ENCODE peak calls at places on chromosomes 16 and 17, in eight cellular contexts. One of them, this sample, is unnamed.

GRCh38 chr16:7597677-7598076 is 265.0 kb downstream of the RBFOX1 start:
- DNase-seq in neural progenitor cell: no peak
- DNase-seq in SJCRH30: no peak
- DNase-seq in MG63: no peak
- DNase-seq in transverse colon: no peak
- DNase-seq in small intestine: no peak
- DNase-seq in MM.1S: no peak
- DNase-seq in OCI-LY7: no peak
- DNase-seq in this sample: no peak

GRCh38 chr17:43545383-43545632 is 832 bp downstream of the ETV4 start:
- DNase-seq in OCI-LY7: no peak
- DNase-seq in MG63: no peak
- DNase-seq in neural progenitor cell: no peak
- DNase-seq in MM.1S: no peak
- DNase-seq in small intestine: peak
- DNase-seq in transverse colon: peak
- DNase-seq in SJCRH30: no peak
- DNase-seq in this sample: no peak

GRCh38 chr17:45020354-45021138 is 30.9 kb downstream of the DCAKD start:
- DNase-seq in SJCRH30: no peak
- DNase-seq in transverse colon: peak
- DNase-seq in small intestine: no peak
- DNase-seq in neural progenitor cell: peak
- DNase-seq in OCI-LY7: no peak
- DNase-seq in MM.1S: no peak
- DNase-seq in MG63: no peak
- DNase-seq in this sample: no peak

GRCh38 chr17:5582177-5582885 is 2.0 kb downstream of the NLRP1 start:
- DNase-seq in OCI-LY7: no peak
- DNase-seq in MG63: no peak
- DNase-seq in small intestine: no peak
- DNase-seq in transverse colon: no peak
- DNase-seq in SJCRH30: no peak
- DNase-seq in neural progenitor cell: no peak
- DNase-seq in MM.1S: no peak
- DNase-seq in this sample: no peak

GRCh38 chr16:10558746-10559641 is 21.4 kb downstream of the EMP2 start:
- DNase-seq in MM.1S: no peak
- DNase-seq in MG63: peak
- DNase-seq in small intestine: no peak
- DNase-seq in SJCRH30: peak
- DNase-seq in OCI-LY7: no peak
- DNase-seq in transverse colon: peak
- DNase-seq in neural progenitor cell: no peak
- DNase-seq in this sample: peak

GRCh38 chr17:49646391-49647255 is 31.3 kb downstream of the SPOP start:
- DNase-seq in MM.1S: peak
- DNase-seq in neural progenitor cell: no peak
- DNase-seq in SJCRH30: peak
- DNase-seq in transverse colon: peak
- DNase-seq in OCI-LY7: no peak
- DNase-seq in small intestine: peak
- DNase-seq in MG63: peak
- DNase-seq in this sample: no peak

GRCh38 chr16:17245727-17246576 is 224.8 kb downstream of the XYLT1 start:
- DNase-seq in MG63: no peak
- DNase-seq in small intestine: no peak
- DNase-seq in MM.1S: no peak
- DNase-seq in OCI-LY7: no peak
- DNase-seq in SJCRH30: no peak
- DNase-seq in transverse colon: no peak
- DNase-seq in neural progenitor cell: peak
- DNase-seq in this sample: no peak

GRCh38 chr17:32956240-32956970 is 28.5 kb downstream of the TMEM98 start:
- DNase-seq in SJCRH30: no peak
- DNase-seq in small intestine: no peak
- DNase-seq in MG63: no peak
- DNase-seq in OCI-LY7: no peak
- DNase-seq in transverse colon: no peak
- DNase-seq in neural progenitor cell: no peak
- DNase-seq in MM.1S: no peak
- DNase-seq in this sample: no peak

GRCh38 chr16:69937465-69937951 is 13.6 kb upstream of the CLEC18A start:
- DNase-seq in MG63: no peak
- DNase-seq in OCI-LY7: no peak
- DNase-seq in neural progenitor cell: peak
- DNase-seq in SJCRH30: no peak
- DNase-seq in small intestine: no peak
- DNase-seq in transverse colon: no peak
- DNase-seq in MM.1S: no peak
- DNase-seq in this sample: peak

GRCh38 chr17:35051579-35052239 is 11.8 kb downstream of the RFFL start:
- DNase-seq in MM.1S: peak
- DNase-seq in MG63: no peak
- DNase-seq in OCI-LY7: no peak
- DNase-seq in neural progenitor cell: no peak
- DNase-seq in small intestine: peak
- DNase-seq in SJCRH30: no peak
- DNase-seq in transverse colon: no peak
- DNase-seq in this sample: no peak

GRCh38 chr17:79811036-79811887 is 14.4 kb upstream of the CBX8 start:
- DNase-seq in MM.1S: no peak
- DNase-seq in SJCRH30: no peak
- DNase-seq in transverse colon: no peak
- DNase-seq in neural progenitor cell: peak
- DNase-seq in MG63: peak
- DNase-seq in small intestine: no peak
- DNase-seq in OCI-LY7: peak
- DNase-seq in this sample: no peak

GRCh38 chr16:77422196-77422784 is 12.5 kb downstream of the ADAMTS18 start:
- DNase-seq in OCI-LY7: no peak
- DNase-seq in transverse colon: no peak
- DNase-seq in SJCRH30: no peak
- DNase-seq in MM.1S: no peak
- DNase-seq in small intestine: no peak
- DNase-seq in neural progenitor cell: no peak
- DNase-seq in MG63: no peak
- DNase-seq in this sample: no peak

GRCh38 chr16:540645-541340 is 13.3 kb downstream of the CAPN15 start:
- DNase-seq in transverse colon: no peak
- DNase-seq in MG63: no peak
- DNase-seq in MM.1S: no peak
- DNase-seq in small intestine: no peak
- DNase-seq in neural progenitor cell: no peak
- DNase-seq in SJCRH30: no peak
- DNase-seq in OCI-LY7: no peak
- DNase-seq in this sample: no peak

GRCh38 chr17:37309051-37309450 is 66.7 kb upstream of the C17orf78 start:
- DNase-seq in OCI-LY7: no peak
- DNase-seq in small intestine: no peak
- DNase-seq in transverse colon: no peak
- DNase-seq in neural progenitor cell: no peak
- DNase-seq in MG63: no peak
- DNase-seq in SJCRH30: no peak
- DNase-seq in MM.1S: no peak
- DNase-seq in this sample: no peak

GRCh38 chr17:81453049-81453448 is 57.8 kb downstream of the BAHCC1 start:
- DNase-seq in SJCRH30: no peak
- DNase-seq in OCI-LY7: peak
- DNase-seq in small intestine: no peak
- DNase-seq in transverse colon: no peak
- DNase-seq in MG63: no peak
- DNase-seq in MM.1S: no peak
- DNase-seq in neural progenitor cell: no peak
- DNase-seq in this sample: no peak
- H3K4me3 ChIP-seq in SJCRH30: no peak
- H3K4me3 ChIP-seq in OCI-LY7: peak
- H3K4me3 ChIP-seq in small intestine: no peak
- H3K4me3 ChIP-seq in transverse colon: no peak
- H3K4me3 ChIP-seq in MG63: no peak
- H3K4me3 ChIP-seq in MM.1S: no peak
- H3K4me3 ChIP-seq in neural progenitor cell: no peak
- H3K4me3 ChIP-seq in this sample: no peak

DNA sequence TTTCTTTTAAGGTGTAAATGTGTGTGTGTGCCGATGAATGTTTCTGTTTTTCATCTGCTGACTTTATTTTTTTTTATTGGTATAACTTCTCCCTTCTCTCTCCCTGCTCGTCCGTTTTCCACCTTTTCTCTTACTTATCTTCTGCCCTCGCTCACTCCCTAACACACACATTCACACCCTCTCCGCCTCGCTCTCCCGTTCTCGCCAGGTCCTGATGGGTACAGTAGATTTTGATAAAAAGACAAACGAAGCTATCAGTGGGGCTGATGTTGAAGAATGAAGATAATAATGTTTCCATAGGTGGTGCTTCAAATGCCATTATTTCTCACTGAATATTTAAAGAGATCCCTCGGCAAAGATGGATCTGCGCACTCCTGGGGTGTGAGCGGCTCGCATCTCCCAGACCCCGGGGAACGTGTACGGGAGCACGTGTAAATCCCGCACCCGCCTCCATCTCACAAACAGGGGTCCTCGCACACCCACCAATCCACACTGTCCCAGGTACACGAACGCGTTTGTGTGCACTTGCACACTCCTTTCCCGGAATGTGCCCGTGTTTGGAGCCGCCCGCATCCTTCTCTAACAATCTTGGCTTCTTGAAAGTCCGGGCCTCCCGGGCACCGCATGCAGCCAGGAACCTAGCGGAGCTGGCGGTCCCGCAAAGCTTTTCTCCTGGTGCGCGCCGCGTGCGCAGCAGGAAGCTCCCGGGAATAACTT is 2.4 kb upstream of the SALL1 start:
- DNase-seq in MM.1S: no peak
- DNase-seq in SJCRH30: no peak
- DNase-seq in neural progenitor cell: peak
- DNase-seq in transverse colon: no peak
- DNase-seq in small intestine: no peak
- DNase-seq in OCI-LY7: no peak
- DNase-seq in MG63: no peak
- DNase-seq in this sample: no peak
- H3K4me3 ChIP-seq in MM.1S: no peak
- H3K4me3 ChIP-seq in SJCRH30: no peak
- H3K4me3 ChIP-seq in neural progenitor cell: peak
- H3K4me3 ChIP-seq in transverse colon: peak
- H3K4me3 ChIP-seq in small intestine: no peak
- H3K4me3 ChIP-seq in OCI-LY7: no peak
- H3K4me3 ChIP-seq in MG63: peak
- H3K4me3 ChIP-seq in this sample: no peak

GRCh38 chr17:16354585-16354984 is 1.3 kb upstream of the CENPV start:
- DNase-seq in OCI-LY7: no peak
- DNase-seq in neural progenitor cell: no peak
- DNase-seq in small intestine: no peak
- DNase-seq in SJCRH30: no peak
- DNase-seq in MG63: no peak
- DNase-seq in transverse colon: no peak
- DNase-seq in MM.1S: no peak
- DNase-seq in this sample: no peak

GRCh38 chr17:16352838-16353701 is at the start of gene CENPV:
- DNase-seq in SJCRH30: peak
- DNase-seq in neural progenitor cell: peak
- DNase-seq in small intestine: peak
- DNase-seq in OCI-LY7: peak
- DNase-seq in transverse colon: peak
- DNase-seq in MM.1S: no peak
- DNase-seq in MG63: peak
- DNase-seq in this sample: peak

GRCh38 chr17:16353702-16354174 is 469 bp upstream of the CENPV start:
- DNase-seq in SJCRH30: no peak
- DNase-seq in transverse colon: no peak
- DNase-seq in small intestine: no peak
- DNase-seq in neural progenitor cell: no peak
- DNase-seq in MG63: no peak
- DNase-seq in OCI-LY7: no peak
- DNase-seq in MM.1S: no peak
- DNase-seq in this sample: no peak

GRCh38 chr17:16351831-16352230 is 1.4 kb downstream of the CENPV start:
- DNase-seq in transverse colon: no peak
- DNase-seq in SJCRH30: no peak
- DNase-seq in MM.1S: no peak
- DNase-seq in MG63: no peak
- DNase-seq in small intestine: no peak
- DNase-seq in neural progenitor cell: no peak
- DNase-seq in OCI-LY7: no peak
- DNase-seq in this sample: no peak

GRCh38 chr17:16352303-16352837 is 899 bp downstream of the CENPV start:
- DNase-seq in OCI-LY7: peak
- DNase-seq in small intestine: peak
- DNase-seq in MM.1S: no peak
- DNase-seq in transverse colon: peak
- DNase-seq in SJCRH30: peak
- DNase-seq in MG63: peak
- DNase-seq in neural progenitor cell: peak
- DNase-seq in this sample: no peak
- H3K4me3 ChIP-seq in OCI-LY7: peak
- H3K4me3 ChIP-seq in small intestine: peak
- H3K4me3 ChIP-seq in MM.1S: peak
- H3K4me3 ChIP-seq in transverse colon: peak
- H3K4me3 ChIP-seq in SJCRH30: peak
- H3K4me3 ChIP-seq in MG63: peak
- H3K4me3 ChIP-seq in neural progenitor cell: peak
- H3K4me3 ChIP-seq in this sample: peak

GRCh38 chr17:511001-511690 is 158.5 kb upstream of the RPH3AL start:
- DNase-seq in small intestine: no peak
- DNase-seq in MM.1S: no peak
- DNase-seq in neural progenitor cell: no peak
- DNase-seq in SJCRH30: no peak
- DNase-seq in MG63: no peak
- DNase-seq in transverse colon: no peak
- DNase-seq in OCI-LY7: no peak
- DNase-seq in this sample: no peak

GRCh38 chr17:512311-512710 is 159.7 kb upstream of the RPH3AL start:
- DNase-seq in SJCRH30: no peak
- DNase-seq in MG63: no peak
- DNase-seq in OCI-LY7: no peak
- DNase-seq in transverse colon: no peak
- DNase-seq in MM.1S: no peak
- DNase-seq in neural progenitor cell: no peak
- DNase-seq in small intestine: no peak
- DNase-seq in this sample: no peak

GRCh38 chr17:511833-512251 is 159.2 kb upstream of the RPH3AL start:
- DNase-seq in OCI-LY7: no peak
- DNase-seq in MG63: no peak
- DNase-seq in SJCRH30: peak
- DNase-seq in small intestine: no peak
- DNase-seq in MM.1S: no peak
- DNase-seq in neural progenitor cell: no peak
- DNase-seq in transverse colon: no peak
- DNase-seq in this sample: no peak

GRCh38 chr17:514584-514983 is 162.0 kb upstream of the RPH3AL start:
- DNase-seq in SJCRH30: no peak
- DNase-seq in OCI-LY7: no peak
- DNase-seq in small intestine: no peak
- DNase-seq in MG63: no peak
- DNase-seq in transverse colon: no peak
- DNase-seq in MM.1S: no peak
- DNase-seq in neural progenitor cell: no peak
- DNase-seq in this sample: no peak

DNA sequence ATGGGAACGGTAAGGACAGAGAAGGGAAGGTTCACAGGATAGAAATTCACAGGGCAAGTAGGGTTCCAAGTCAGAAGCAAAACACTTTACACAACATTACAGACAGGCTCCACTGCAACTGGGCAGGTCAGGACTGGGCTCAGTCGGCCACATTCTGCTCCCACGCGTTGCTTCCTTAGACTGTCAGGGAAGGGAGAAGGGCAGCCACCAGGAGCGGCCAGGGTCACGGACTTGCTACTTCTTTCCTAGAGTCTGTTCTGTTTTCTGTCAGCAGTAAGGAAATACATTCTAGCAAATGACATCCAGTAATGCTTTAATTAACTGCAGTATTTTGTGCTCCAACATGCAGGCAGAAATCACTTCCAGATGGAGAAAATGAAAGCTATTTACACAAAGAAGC is 160.3 kb upstream of the RPH3AL start:
- DNase-seq in SJCRH30: no peak
- DNase-seq in MG63: no peak
- DNase-seq in transverse colon: no peak
- DNase-seq in neural progenitor cell: no peak
- DNase-seq in MM.1S: no peak
- DNase-seq in OCI-LY7: no peak
- DNase-seq in small intestine: no peak
- DNase-seq in this sample: no peak
- H3K4me3 ChIP-seq in SJCRH30: no peak
- H3K4me3 ChIP-seq in MG63: no peak
- H3K4me3 ChIP-seq in transverse colon: no peak
- H3K4me3 ChIP-seq in neural progenitor cell: no peak
- H3K4me3 ChIP-seq in MM.1S: no peak
- H3K4me3 ChIP-seq in OCI-LY7: no peak
- H3K4me3 ChIP-seq in small intestine: no peak
- H3K4me3 ChIP-seq in this sample: no peak